ENCODE peak calls at places on chromosome 3, in ten cellular contexts. Y is K562, O is endothelial cell of umbilical vein, D is A549, K is uterus, F is transverse colon, L is Peyer's patch, J is stomach, M is GM12878, E is breast epithelium. B is an unnamed sample.

GRCh38 chr3:189967254-189967865 is 153.3 kb downstream of the P3H2 start:
- DNase-seq in Y (peak), O (peak), D (peak), K (no peak), F (no peak), L (no peak), J (no peak), M (no peak), E (no peak), B (no peak)

GRCh38 chr3:45817788-45818523 is 21.6 kb upstream of the SLC6A20 start:
- DNase-seq in Y (no peak), O (peak), D (peak), K (peak), F (peak), L (no peak), J (peak), M (no peak), E (no peak), B (no peak)

GRCh38 chr3:98329392-98330124 is 24.1 kb upstream of the OR5K4 start:
- DNase-seq in Y (peak), O (peak), D (peak), K (no peak), F (peak), L (no peak), J (peak), M (peak), E (no peak), B (peak)

GRCh38 chr3:73572371-73572770 is 52.4 kb downstream of the PDZRN3 start:
- DNase-seq in Y (no peak), O (no peak), D (no peak), K (no peak), F (peak), L (no peak), J (no peak), M (no peak), E (no peak), B (no peak)

GRCh38 chr3:38474928-38475605 is 21.1 kb upstream of the EXOG start:
- DNase-seq in Y (no peak), O (no peak), D (no peak), K (no peak), F (no peak), L (no peak), J (no peak), M (no peak), E (no peak), B (no peak)

GRCh38 chr3:129422897-129423296 is 5.5 kb downstream of the EFCAB12 start:
- DNase-seq in Y (no peak), O (no peak), D (no peak), K (no peak), F (no peak), L (no peak), J (no peak), M (no peak), E (no peak), B (peak)

GRCh38 chr3:45110185-45110833 is 35.9 kb downstream of the CDCP1 start:
- DNase-seq in Y (no peak), O (no peak), D (no peak), K (no peak), F (peak), L (peak), J (no peak), M (no peak), E (no peak), B (no peak)

GRCh38 chr3:32983124-32983523 is 31.7 kb downstream of the CCR4 start:
- DNase-seq in Y (no peak), O (no peak), D (no peak), K (no peak), F (no peak), L (no peak), J (no peak), M (no peak), E (no peak), B (no peak)

GRCh38 chr3:55978953-55979352 is 489.3 kb downstream of the ERC2 start:
- DNase-seq in Y (no peak), O (no peak), D (no peak), K (no peak), F (no peak), L (no peak), J (no peak), M (no peak), E (no peak), B (no peak)

GRCh38 chr3:124442463-124442862 is 287.8 kb upstream of the UMPS start:
- DNase-seq in Y (no peak), O (no peak), D (peak), K (no peak), F (no peak), L (no peak), J (no peak), M (no peak), E (no peak), B (no peak)

GRCh38 chr3:64357481-64357880 is 132.2 kb upstream of the PRICKLE2 start:
- DNase-seq in Y (no peak), O (no peak), D (no peak), K (no peak), F (no peak), L (no peak), J (no peak), M (no peak), E (no peak), B (no peak)

GRCh38 chr3:174126990-174127758 is 729.6 kb downstream of the NLGN1 start:
- DNase-seq in Y (no peak), O (peak), D (no peak), K (no peak), F (no peak), L (no peak), J (no peak), M (no peak), E (no peak), B (no peak)

GRCh38 chr3:12944849-12945248 is 103.5 kb upstream of the RPL32 start:
- DNase-seq in Y (no peak), O (no peak), D (no peak), K (no peak), F (no peak), L (no peak), J (no peak), M (no peak), E (no peak), B (no peak)

GRCh38 chr3:153029350-153029749 is 132.7 kb upstream of the RAP2B start:
- DNase-seq in Y (peak), O (peak), D (no peak), K (no peak), F (no peak), L (no peak), J (no peak), M (no peak), E (no peak), B (no peak)

GRCh38 chr3:178996399-178996798 is 75.2 kb downstream of the ZMAT3 start:
- DNase-seq in Y (no peak), O (no peak), D (no peak), K (no peak), F (no peak), L (no peak), J (no peak), M (no peak), E (no peak), B (no peak)

GRCh38 chr3:192817053-192817452 is 89.7 kb upstream of the FGF12 start:
- DNase-seq in Y (no peak), O (no peak), D (no peak), K (no peak), F (no peak), L (no peak), J (no peak), M (no peak), E (no peak), B (no peak)

GRCh38 chr3:103295974-103296570 is 861.3 kb downstream of the ZPLD1 start:
- DNase-seq in Y (no peak), O (no peak), D (no peak), K (no peak), F (no peak), L (no peak), J (no peak), M (no peak), E (no peak), B (no peak)

GRCh38 chr3:77773084-77773483 is 733.2 kb downstream of the ROBO2 start:
- DNase-seq in Y (no peak), O (no peak), D (no peak), K (no peak), F (no peak), L (no peak), J (no peak), M (no peak), E (no peak), B (no peak)

GRCh38 chr3:4493931-4494806 is 1.0 kb downstream of the ITPR1 start:
- DNase-seq in Y (no peak), O (peak), D (no peak), K (no peak), F (peak), L (no peak), J (no peak), M (no peak), E (no peak), B (peak)

GRCh38 chr3:46656778-46657556 is 36.5 kb downstream of the ALS2CL start:
- DNase-seq in Y (no peak), O (no peak), D (no peak), K (no peak), F (no peak), L (no peak), J (no peak), M (no peak), E (no peak), B (no peak)

GRCh38 chr3:172061724-172062184 is 22.4 kb downstream of the FNDC3B start:
- DNase-seq in Y (no peak), O (peak), D (no peak), K (no peak), F (peak), L (no peak), J (no peak), M (peak), E (no peak), B (no peak)
- TF ChIP-seq POLR2A in Y (no peak), O (peak), D (no peak), K (no peak), F (peak), L (no peak), J (no peak), M (no peak), E (no peak), B (no peak)

GRCh38 chr3:141292346-141293058 is 60.9 kb downstream of the PXYLP1 start:
- DNase-seq in Y (no peak), O (no peak), D (no peak), K (no peak), F (no peak), L (no peak), J (no peak), M (no peak), E (no peak), B (no peak)

GRCh38 chr3:141294848-141295247 is 63.2 kb downstream of the PXYLP1 start:
- DNase-seq in Y (no peak), O (peak), D (peak), K (no peak), F (no peak), L (no peak), J (no peak), M (no peak), E (no peak), B (no peak)

GRCh38 chr3:141291610-141292345 is 60.2 kb downstream of the PXYLP1 start:
- DNase-seq in Y (no peak), O (no peak), D (no peak), K (no peak), F (no peak), L (no peak), J (no peak), M (no peak), E (no peak), B (no peak)

GRCh38 chr3:141289228-141289772 is 57.7 kb downstream of the PXYLP1 start:
- DNase-seq in Y (no peak), O (no peak), D (no peak), K (no peak), F (no peak), L (no peak), J (no peak), M (no peak), E (no peak), B (no peak)

GRCh38 chr3:141294300-141294699 is 62.7 kb downstream of the PXYLP1 start:
- DNase-seq in Y (no peak), O (peak), D (no peak), K (no peak), F (no peak), L (no peak), J (no peak), M (no peak), E (no peak), B (no peak)
- H3K4me3 ChIP-seq in Y (no peak), O (peak), D (peak), K (peak), F (no peak), L (peak), J (peak), M (peak), E (peak), B (no peak)

GRCh38 chr3:15796331-15796730 is 1.4 kb downstream of the ANKRD28 start:
- DNase-seq in Y (no peak), O (peak), D (no peak), K (no peak), F (no peak), L (no peak), J (no peak), M (no peak), E (no peak), B (no peak)

GRCh38 chr3:15794303-15794771 is 3.4 kb downstream of the ANKRD28 start:
- DNase-seq in Y (no peak), O (peak), D (no peak), K (no peak), F (no peak), L (no peak), J (no peak), M (no peak), E (no peak), B (no peak)

GRCh38 chr3:15794842-15795562 is 2.8 kb downstream of the ANKRD28 start:
- DNase-seq in Y (no peak), O (peak), D (no peak), K (no peak), F (no peak), L (no peak), J (no peak), M (no peak), E (no peak), B (no peak)

GRCh38 chr3:15796771-15797599 is 794 bp downstream of the ANKRD28 start:
- DNase-seq in Y (peak), O (peak), D (peak), K (no peak), F (no peak), L (no peak), J (no peak), M (no peak), E (no peak), B (no peak)

DNA sequence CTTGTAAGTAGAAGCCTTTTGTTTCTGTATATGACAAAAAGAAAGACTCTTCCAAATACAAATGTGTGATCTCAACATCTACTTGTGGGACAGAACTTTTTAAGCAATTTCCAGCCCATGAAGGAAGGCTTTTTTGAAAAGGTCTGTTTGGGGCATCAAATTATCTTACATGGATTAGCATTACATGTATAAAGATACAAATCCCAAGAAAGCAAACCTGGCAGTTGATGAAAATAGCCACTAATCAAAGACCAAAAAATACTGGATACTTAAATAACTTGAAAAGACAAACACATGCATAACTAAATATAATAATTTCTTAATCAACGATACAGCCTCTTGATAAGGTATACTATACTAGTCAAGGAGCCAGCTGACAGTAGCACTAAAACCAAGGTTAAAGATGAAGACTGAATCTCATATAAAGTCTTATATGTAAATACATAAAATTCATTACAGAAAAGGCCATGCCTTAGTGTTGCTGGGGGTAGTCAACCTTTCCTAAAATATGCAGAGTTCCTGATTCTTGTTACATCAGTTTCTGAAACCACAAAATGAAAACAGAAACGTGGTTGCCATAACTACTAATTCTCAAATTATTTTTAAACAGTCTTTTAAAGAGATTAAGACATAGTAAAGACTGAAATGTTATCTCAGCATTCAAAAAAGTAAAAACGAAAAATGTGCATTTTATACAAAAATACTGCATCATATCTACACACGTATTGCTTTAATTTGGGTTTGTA is 2.0 kb downstream of the ANKRD28 start:
- DNase-seq in Y (no peak), O (peak), D (no peak), K (no peak), F (no peak), L (no peak), J (no peak), M (no peak), E (no peak), B (no peak)
- TF ChIP-seq POLR2A in Y (no peak), O (no peak), D (no peak), K (no peak), F (no peak), L (no peak), J (no peak), M (no peak), E (no peak), B (no peak)

DNA sequence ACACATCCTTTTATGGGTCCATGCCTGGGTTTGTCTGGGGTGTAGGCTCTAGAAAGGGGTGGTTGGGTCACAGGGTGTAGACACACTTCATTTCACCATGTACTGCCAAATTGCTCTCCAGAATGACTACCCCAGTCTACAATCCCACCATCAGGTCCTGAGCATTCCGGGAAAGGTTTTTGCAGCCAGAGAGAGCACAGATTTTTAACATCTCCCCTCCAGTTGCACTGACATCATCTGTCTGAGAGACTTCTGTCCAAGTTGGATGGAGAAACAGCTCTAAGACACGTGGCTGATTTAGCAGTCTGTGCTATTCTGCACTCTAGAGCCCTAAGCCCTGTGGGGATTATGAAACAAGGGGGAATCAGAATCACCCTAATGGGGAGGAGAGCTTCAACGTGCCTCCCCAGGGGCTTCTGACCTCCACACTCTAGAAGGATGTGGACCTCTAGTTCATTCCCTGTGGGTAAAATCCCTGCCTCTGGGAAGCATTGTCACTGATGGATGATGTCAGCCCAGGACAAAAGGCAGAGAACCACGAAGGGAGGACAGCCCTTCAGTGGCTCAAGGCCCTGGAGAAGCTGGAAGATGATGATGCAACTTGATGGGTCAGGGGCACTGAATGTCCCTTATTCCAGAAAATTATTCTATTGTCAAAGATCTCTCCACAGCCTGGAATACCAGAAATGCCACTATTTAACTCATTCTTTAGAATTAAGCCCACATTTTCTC is 71.5 kb downstream of the CD200R1L start:
- DNase-seq in Y (no peak), O (no peak), D (no peak), K (peak), F (no peak), L (no peak), J (no peak), M (no peak), E (no peak), B (no peak)
- H3K4me3 ChIP-seq in Y (no peak), O (no peak), D (no peak), K (no peak), F (no peak), L (no peak), J (no peak), M (no peak), E (no peak), B (no peak)